ENCODE peak calls at places on chromosomes 3 and 15, in ten cellular contexts. A is AG04450, D is left ventricle myocardium inferior, Y is Peyer's patch, T is MM.1S, P is suprapubic skin, F is osteoblast, E is heart right ventricle, X is GM12878, V is H9. M is an unnamed sample.

GRCh38 chr3:97937205-97937604 is 35.0 kb downstream of the RIOX2 start:
- DNase-seq in A (no peak), D (no peak), Y (no peak), T (no peak), P (no peak), F (no peak), E (no peak), X (no peak), V (no peak), M (no peak)

GRCh38 chr3:2504912-2505311 is 406.2 kb downstream of the CNTN4 start:
- DNase-seq in A (no peak), D (no peak), Y (no peak), T (no peak), P (no peak), F (no peak), E (no peak), X (no peak), V (no peak), M (no peak)

GRCh38 chr3:113104746-113105479 is 106.4 kb upstream of the BOC start:
- DNase-seq in A (no peak), D (no peak), Y (no peak), T (no peak), P (no peak), F (no peak), E (no peak), X (no peak), V (no peak), M (no peak)

GRCh38 chr15:25171111-25171811 is 216.5 kb downstream of the SNRPN start:
- DNase-seq in A (no peak), D (peak; percentile 8), Y (peak; percentile 27), T (no peak), P (peak; percentile 31), F (no peak), E (peak; percentile 2), X (no peak), V (peak; percentile 11), M (peak; percentile 62)

GRCh38 chr15:39273805-39274411 is 307.0 kb upstream of the THBS1 start:
- DNase-seq in A (no peak), D (no peak), Y (no peak), T (no peak), P (no peak), F (no peak), E (no peak), X (no peak), V (no peak), M (no peak)

GRCh38 chr3:107956991-107957467 is 133.8 kb downstream of the CD47 start:
- DNase-seq in A (no peak), D (peak; percentile 77), Y (peak; percentile 68), T (no peak), P (peak; percentile 90), F (peak; percentile 60), E (peak; percentile 69), X (no peak), V (no peak), M (no peak)

GRCh38 chr3:71896751-71897150 is 111.8 kb upstream of the PROK2 start:
- DNase-seq in A (no peak), D (no peak), Y (no peak), T (no peak), P (no peak), F (no peak), E (no peak), X (no peak), V (no peak), M (no peak)

GRCh38 chr3:13189639-13190375 is 116.6 kb upstream of the IQSEC1 start:
- DNase-seq in A (no peak), D (no peak), Y (no peak), T (no peak), P (no peak), F (peak; percentile 95), E (no peak), X (no peak), V (no peak), M (no peak)

GRCh38 chr3:159486580-159486979 is 502.1 kb upstream of the IL12A start:
- DNase-seq in A (no peak), D (no peak), Y (no peak), T (no peak), P (no peak), F (no peak), E (no peak), X (no peak), V (peak; percentile 64), M (no peak)

GRCh38 chr3:159487304-159487703 is 501.3 kb upstream of the IL12A start:
- DNase-seq in A (no peak), D (no peak), Y (no peak), T (no peak), P (no peak), F (no peak), E (no peak), X (no peak), V (no peak), M (no peak)

DNA sequence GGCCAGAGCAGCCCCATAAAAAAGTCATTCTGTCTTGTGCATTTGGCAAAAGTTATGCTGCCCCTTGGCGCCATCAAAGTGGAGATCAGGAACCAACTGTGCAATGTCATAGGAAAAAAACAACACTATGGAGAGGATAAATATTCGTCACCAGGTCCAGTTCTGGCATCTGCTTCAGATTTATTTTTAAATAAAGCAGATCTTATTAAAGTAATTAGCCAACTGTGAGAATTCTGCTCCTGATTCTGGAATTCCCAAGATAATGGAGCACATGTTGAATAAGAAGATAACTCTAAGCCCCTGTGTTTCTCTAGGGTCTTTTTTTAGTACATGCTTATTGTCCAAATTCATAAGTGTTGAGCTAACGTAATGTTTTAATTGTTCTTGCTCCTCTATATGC is 500.0 kb upstream of the IL12A start:
- DNase-seq in A (no peak), D (no peak), Y (no peak), T (no peak), P (no peak), F (no peak), E (no peak), X (no peak), V (no peak), M (no peak)
- H3K27ac ChIP-seq in A (no peak overlapping the region), D (no peak overlapping the region), Y (no peak overlapping the region), T (no peak overlapping the region), P (no peak overlapping the region), F (no peak overlapping the region), E (no peak overlapping the region), X (no peak overlapping the region), V (no peak overlapping the region), M (no peak overlapping the region)

DNA sequence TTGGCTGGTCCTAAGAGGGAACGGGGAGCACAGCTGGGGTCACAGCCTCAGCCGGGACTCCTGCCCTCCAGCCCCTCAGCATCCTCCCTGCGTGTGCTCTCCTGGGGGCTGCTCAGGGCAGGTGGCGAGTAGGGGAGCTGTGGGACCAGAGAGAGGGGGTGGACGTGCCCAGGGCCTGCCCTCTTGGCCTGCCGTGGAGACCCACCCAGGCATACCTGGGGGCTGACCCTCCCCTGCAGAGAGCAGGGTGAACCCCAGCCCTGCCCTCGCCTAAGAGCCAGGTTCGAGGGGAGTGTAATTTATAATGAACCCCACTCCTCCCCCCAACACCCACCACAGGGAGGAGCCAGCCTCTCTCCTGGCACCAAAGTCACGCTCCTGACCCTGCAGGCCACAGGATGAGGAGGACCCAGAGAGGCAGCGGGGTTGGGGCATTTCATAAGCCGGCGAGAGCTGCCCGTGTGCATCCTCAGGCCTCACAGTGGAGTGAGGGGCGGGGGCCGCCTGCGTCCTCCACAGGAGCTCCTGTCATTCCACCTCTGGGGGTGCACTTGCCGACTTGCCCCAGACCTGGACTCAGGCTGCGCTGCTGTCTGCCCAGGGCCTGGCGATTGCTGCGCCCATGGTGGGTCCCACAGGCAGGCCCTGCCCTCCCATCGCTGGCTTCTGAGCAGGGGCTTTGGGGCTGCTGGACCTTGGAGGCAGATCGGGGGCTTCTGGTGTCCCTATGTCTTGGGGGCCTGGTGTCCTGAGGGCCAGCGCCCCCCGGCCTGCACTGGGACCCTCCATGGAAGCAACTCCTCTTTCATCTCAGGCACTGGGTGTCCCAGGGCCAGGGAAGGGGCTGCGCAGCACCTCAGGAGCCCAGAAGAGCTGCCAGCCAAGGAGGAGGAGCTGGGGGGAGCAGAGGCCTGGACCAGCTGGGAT is 184.2 kb downstream of the GOLGA6L6 start:
- DNase-seq in A (no peak), D (no peak), Y (peak; percentile 47), T (no peak), P (peak; percentile 64), F (peak; percentile 88), E (peak; percentile 31), X (no peak), V (peak; percentile 32), M (peak; percentile 80)
- H3K9me3 ChIP-seq in A (peaks cover 63% of the 10 kb centered on the region), D (no peaks in the 10 kb centered on the region), Y (no peaks in the 10 kb centered on the region), T (no peaks in the 10 kb centered on the region), P (no peaks in the 10 kb centered on the region), F (peaks cover 20% of the 10 kb centered on the region), E (no peaks in the 10 kb centered on the region), X (no peaks in the 10 kb centered on the region), V (peaks cover 87% of the 10 kb centered on the region), M (no peaks in the 10 kb centered on the region)

GRCh38 chr3:84959470-84960380 is 936 bp downstream of the CADM2 start:
- DNase-seq in A (no peak), D (no peak), Y (no peak), T (no peak), P (no peak), F (no peak), E (no peak), X (no peak), V (peak; percentile 64), M (no peak)

GRCh38 chr3:84961492-84962255 is 2.9 kb downstream of the CADM2 start:
- DNase-seq in A (no peak), D (no peak), Y (no peak), T (no peak), P (no peak), F (no peak), E (no peak), X (no peak), V (no peak), M (no peak)

GRCh38 chr3:84960581-84960980 is 1.8 kb downstream of the CADM2 start:
- DNase-seq in A (no peak), D (no peak), Y (no peak), T (no peak), P (no peak), F (no peak), E (no peak), X (no peak), V (no peak), M (no peak)

GRCh38 chr3:84960994-84961393 is 2.2 kb downstream of the CADM2 start:
- DNase-seq in A (no peak), D (no peak), Y (no peak), T (no peak), P (no peak), F (no peak), E (no peak), X (no peak), V (no peak), M (no peak)

DNA sequence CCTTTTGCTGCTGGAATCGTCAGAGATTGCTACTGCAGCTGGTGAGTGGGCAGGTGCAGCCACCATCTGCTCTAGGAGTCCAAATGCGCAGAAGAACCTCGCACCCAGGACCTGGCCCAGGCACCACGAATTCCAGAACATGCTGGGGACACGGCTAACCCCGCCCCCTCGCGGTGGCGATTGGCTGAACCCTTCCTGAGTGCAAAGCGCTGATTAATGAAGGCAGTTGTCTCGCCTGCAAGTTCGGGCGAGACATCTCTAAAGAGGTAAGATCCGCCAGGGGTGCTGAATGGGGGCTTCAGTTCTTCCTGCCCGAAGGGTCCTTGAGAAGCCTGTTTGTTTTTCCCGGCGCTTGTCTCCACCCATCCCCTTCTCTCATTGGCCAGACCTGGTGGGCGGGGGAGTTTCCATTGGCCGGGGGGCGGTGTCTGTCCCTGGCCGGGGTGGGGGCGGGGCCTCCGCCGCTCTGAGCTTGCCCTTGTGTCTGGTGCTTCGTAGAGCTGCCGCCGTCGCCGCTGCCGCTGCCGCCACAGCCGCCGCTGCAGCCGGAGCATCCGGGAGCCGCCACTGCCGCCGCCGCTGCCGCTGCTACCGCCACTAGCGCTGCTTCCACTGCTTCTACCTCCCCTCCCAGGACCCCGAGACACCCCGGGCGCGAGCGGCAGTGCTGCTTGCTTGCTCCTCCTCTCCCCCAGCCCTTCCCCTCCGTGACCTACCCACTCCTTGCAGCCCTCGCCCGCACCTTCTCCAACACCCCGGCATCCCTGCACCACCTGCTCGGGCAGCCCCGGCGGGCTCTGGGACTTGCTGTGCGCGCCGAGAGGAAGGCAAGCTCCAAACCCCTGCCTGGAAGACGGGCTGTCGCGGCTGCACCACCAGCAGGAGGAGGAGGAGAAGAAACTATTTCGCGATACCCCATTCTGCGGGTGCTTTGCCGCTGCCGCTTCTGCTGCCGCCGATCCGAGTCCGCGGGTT is at the start of gene CADM2:
- DNase-seq in A (no peak), D (peak; percentile 86), Y (peak; percentile 86), T (peak; percentile 92), P (peak; percentile 93), F (peak; percentile 98), E (peak; percentile 81), X (no peak), V (peak; percentile 97), M (peak; percentile 81)
- TF ChIP-seq CTCF in A (no peak), D (no peak), Y (no peak), T (peak; percentile 19), P (no peak), F (no peak), E (peak; percentile 15), X (peak; percentile 5), V (peak; percentile 42), M (no peak)

GRCh38 chr3:36697397-36698001 is 66.9 kb downstream of the DCLK3 start:
- DNase-seq in A (no peak), D (no peak), Y (no peak), T (no peak), P (no peak), F (no peak), E (no peak), X (no peak), V (peak; percentile 42), M (no peak)

GRCh38 chr3:36698314-36698713 is 66.0 kb downstream of the DCLK3 start:
- DNase-seq in A (no peak), D (no peak), Y (no peak), T (no peak), P (no peak), F (no peak), E (no peak), X (no peak), V (no peak), M (no peak)

GRCh38 chr3:36695113-36695768 is 69.1 kb downstream of the DCLK3 start:
- DNase-seq in A (no peak), D (no peak), Y (no peak), T (no peak), P (no peak), F (no peak), E (no peak), X (no peak), V (no peak), M (no peak)

GRCh38 chr3:36695769-36696137 is 68.6 kb downstream of the DCLK3 start:
- DNase-seq in A (peak; percentile 51), D (no peak), Y (no peak), T (no peak), P (no peak), F (no peak), E (no peak), X (no peak), V (no peak), M (no peak)

DNA sequence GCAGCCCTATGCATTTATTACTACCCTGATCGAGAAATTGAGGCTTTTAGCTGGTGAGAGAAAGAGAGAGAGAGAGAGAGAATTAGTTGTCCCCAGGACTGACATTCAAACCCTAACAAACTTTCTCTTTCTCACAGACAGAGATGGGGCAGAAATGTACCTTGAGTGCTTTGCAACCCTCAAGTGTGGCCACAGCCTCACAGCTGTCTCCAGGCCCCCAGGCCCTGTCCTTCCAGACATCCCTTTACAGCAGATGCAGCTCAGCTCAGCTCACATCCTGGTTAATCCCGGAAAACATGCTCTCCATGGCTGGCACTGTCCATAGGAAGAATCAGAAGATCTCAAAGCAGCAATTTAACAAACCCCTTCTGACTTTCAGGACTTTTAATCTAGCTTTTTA is 67.6 kb downstream of the DCLK3 start:
- DNase-seq in A (no peak), D (no peak), Y (no peak), T (no peak), P (no peak), F (no peak), E (no peak), X (no peak), V (no peak), M (no peak)
- H3K27ac ChIP-seq in A (no peak overlapping the region), D (no peak overlapping the region), Y (no peak overlapping the region), T (no peak overlapping the region), P (no peak overlapping the region), F (no peak overlapping the region), E (no peak overlapping the region), X (no peak overlapping the region), V (no peak overlapping the region), M (no peak overlapping the region)